ENCODE peak calls at places on chromosomes 6 and 20, in five cellular contexts. K is H4, I is amniotic stem cell, X is mesendoderm, G is tibial artery. B is an unnamed sample.

GRCh38 chr20:3160418-3160817 is 753 bp upstream of the FASTKD5 start:
- DNase-seq in K (no peak), I (no peak), X (no peak), G (no peak), B (no peak)

GRCh38 chr20:57048027-57048869 is 218.2 kb downstream of the BMP7 start:
- DNase-seq in K (peak), I (no peak), X (peak), G (no peak), B (peak)

GRCh38 chr6:136552054-136552453 is 1.8 kb upstream of the MAP7 start:
- DNase-seq in K (no peak), I (no peak), X (no peak), G (no peak), B (no peak)

GRCh38 chr6:160349837-160350236 is 1.7 kb downstream of the SLC22A3 start:
- DNase-seq in K (no peak), I (no peak), X (no peak), G (no peak), B (no peak)

GRCh38 chr20:3380228-3381070 is 27.0 kb downstream of the DNAAF9 start:
- DNase-seq in K (no peak), I (no peak), X (peak), G (no peak), B (no peak)

GRCh38 chr6:5752282-5752681 is 254.4 kb downstream of the NRN1 start:
- DNase-seq in K (peak), I (peak), X (peak), G (no peak), B (peak)

GRCh38 chr6:108437821-108438220 is 122.9 kb upstream of the FOXO3 start:
- DNase-seq in K (no peak), I (no peak), X (no peak), G (no peak), B (no peak)

GRCh38 chr6:46410330-46410953 is 80.8 kb downstream of the RCAN2 start:
- DNase-seq in K (peak), I (no peak), X (no peak), G (peak), B (peak)

GRCh38 chr6:4936681-4937041 is 67.2 kb downstream of the RPP40 start:
- DNase-seq in K (peak), I (no peak), X (peak), G (no peak), B (peak)

B was measured in retinal pigment epithelial cell.